ENCODE peak calls at places on chromosomes 12 and 14, in four cellular contexts. I is GM12878, T is K562, Q is HepG2. B is an unnamed sample.

GRCh38 chr14:69876848-69877306 is 2.3 kb upstream of the SMOC1 start:
- DNase-seq in I (no peak), T (no peak), Q (peak; percentile 72), B (no peak)

GRCh38 chr14:75280448-75280830 is 1.8 kb downstream of the FOS start:
- DNase-seq in I (no peak), T (no peak), Q (no peak), B (no peak)

GRCh38 chr12:32603858-32604257 is 75.2 kb upstream of the DNM1L start:
- DNase-seq in I (peak; percentile 66), T (no peak), Q (no peak), B (no peak)

GRCh38 chr14:104206281-104206904 is 68.0 kb downstream of the KIF26A start:
- DNase-seq in I (no peak), T (no peak), Q (peak; percentile 33), B (no peak)

GRCh38 chr14:58107947-58108552 is 44.0 kb downstream of the ARMH4 start:
- DNase-seq in I (no peak), T (peak; percentile 36), Q (peak; percentile 44), B (peak; percentile 44)

GRCh38 chr12:7439579-7440505 is 4.1 kb downstream of the CD163L1 start:
- DNase-seq in I (no peak), T (peak; percentile 76), Q (no peak), B (peak; percentile 32)

GRCh38 chr12:115528466-115528865 is 749.0 kb downstream of the MED13L start:
- DNase-seq in I (no peak), T (no peak), Q (no peak), B (no peak)

GRCh38 chr14:105364100-105364708 is 34.1 kb upstream of the TEX22 start:
- DNase-seq in I (no peak), T (peak; percentile 40), Q (no peak), B (no peak)

GRCh38 chr12:19287302-19287701 is 152.0 kb upstream of the AEBP2 start:
- DNase-seq in I (no peak), T (no peak), Q (no peak), B (no peak)
- TF ChIP-seq TARDBP in I (no peak), T (no peak), Q (no peak), B (no peak)

GRCh38 chr12:16307843-16308475 is 30.5 kb upstream of the SLC15A5 start:
- DNase-seq in I (no peak), T (no peak), Q (no peak), B (no peak)
- TF ChIP-seq TARDBP in I (no peak), T (no peak), Q (no peak), B (no peak)

GRCh38 chr14:65937804-65938316 is 525.3 kb downstream of the FUT8 start:
- DNase-seq in I (no peak), T (no peak), Q (no peak), B (no peak)

GRCh38 chr14:65941091-65941490 is 528.6 kb downstream of the FUT8 start:
- DNase-seq in I (no peak), T (no peak), Q (no peak), B (no peak)

GRCh38 chr14:65938738-65939137 is 526.2 kb downstream of the FUT8 start:
- DNase-seq in I (no peak), T (no peak), Q (no peak), B (no peak)

GRCh38 chr14:65939184-65939583 is 526.7 kb downstream of the FUT8 start:
- DNase-seq in I (no peak), T (no peak), Q (no peak), B (no peak)

DNA sequence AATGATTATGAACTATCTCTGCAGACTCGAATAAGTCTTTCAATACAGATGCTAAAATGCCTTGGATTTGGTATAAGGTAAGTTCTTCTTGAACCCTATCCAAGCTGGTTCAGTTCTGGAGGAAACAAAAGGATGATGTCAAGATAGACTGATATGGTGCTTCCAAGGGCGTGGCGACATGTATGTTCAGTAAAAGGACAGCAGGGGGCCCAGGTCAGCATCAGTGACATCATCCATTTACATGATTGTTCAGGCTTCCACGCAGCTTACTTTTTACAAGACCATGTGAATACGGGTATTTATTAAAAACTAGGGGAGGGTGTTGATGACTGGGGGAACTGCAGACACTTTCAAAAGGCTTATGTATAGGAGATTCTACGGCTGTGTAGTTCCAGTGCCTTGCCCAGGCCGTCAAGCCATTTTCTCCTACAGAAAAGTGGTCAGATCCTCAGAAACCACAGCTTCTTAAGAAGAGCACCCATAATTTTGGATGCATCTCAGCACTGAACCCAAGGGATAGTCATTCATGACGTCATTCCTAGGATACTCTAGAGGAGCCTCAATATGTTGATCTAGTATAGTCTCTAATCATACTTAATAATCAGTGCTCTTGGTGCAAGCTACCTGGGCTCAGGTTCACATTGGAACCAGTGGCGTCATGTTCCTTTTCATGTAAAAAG is 527.7 kb downstream of the FUT8 start:
- DNase-seq in I (no peak), T (peak; percentile 43), Q (peak; percentile 35), B (peak; percentile 32)
- TF ChIP-seq TARDBP in I (no peak), T (no peak), Q (no peak), B (no peak)

DNA sequence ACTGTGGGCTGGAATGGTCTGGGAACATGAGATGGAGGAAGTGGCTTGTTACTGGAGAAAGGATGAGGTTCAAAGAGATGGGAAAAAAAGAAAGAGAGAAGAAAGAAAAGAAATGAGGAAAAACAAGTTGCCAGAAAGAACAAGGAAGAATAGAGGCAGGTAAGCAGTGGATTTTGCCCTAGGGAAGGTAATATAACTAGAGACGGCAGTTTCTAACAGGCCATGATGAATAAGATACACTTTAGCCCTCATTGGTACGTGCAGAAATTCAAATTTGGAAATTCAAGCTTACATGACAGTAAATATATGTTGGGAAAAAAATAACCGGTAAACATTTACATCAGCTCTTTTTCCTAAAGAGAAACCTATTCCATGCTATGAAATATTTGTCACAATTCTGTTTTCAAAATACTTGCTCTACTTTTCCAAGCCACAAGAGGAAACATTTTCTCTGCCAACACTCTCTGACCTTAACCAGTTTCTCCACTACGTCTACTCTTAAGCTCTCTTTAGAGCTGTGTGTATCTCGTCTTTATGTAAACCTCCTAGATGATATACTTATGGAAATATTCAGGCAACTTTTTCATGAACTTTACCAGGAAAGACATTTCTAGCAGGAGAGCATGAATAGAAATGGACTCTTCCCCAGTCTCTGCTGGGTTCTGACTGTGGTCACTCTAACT is 268.9 kb upstream of the BTG1 start:
- DNase-seq in I (no peak), T (no peak), Q (no peak), B (no peak)
- TF ChIP-seq TARDBP in I (no peak), T (no peak), Q (no peak), B (no peak)

GRCh38 chr14:64910847-64911495 is 3.3 kb upstream of the CHURC1 start:
- DNase-seq in I (no peak), T (no peak), Q (peak; percentile 19), B (peak; percentile 29)
- TF ChIP-seq TARDBP in I (no peak), T (no peak), Q (no peak), B (no peak)